ENCODE peak calls at places on chromosomes 1 and 21, in seven cellular contexts. One of them, this sample, is unnamed.

GRCh38 chr1:93766451-93766850 is 84.8 kb upstream of the BCAR3 start:
- DNase-seq in T-cell: no peak
- DNase-seq in astrocyte of the spinal cord: no peak
- DNase-seq in GM19239: no peak
- DNase-seq in LHCN-M2: no peak
- DNase-seq in T-helper 2 cell treated with Interferon-gamma antibody and Interleukin-4, amounts not matched to agents 5 μg/mL and 100 μg/mL, for 36 hours: no peak
- DNase-seq in hypothalamus: no peak
- DNase-seq in this sample: no peak

GRCh38 chr1:200558866-200559459 is 61.6 kb downstream of the KIF14 start:
- DNase-seq in T-helper 2 cell treated with Interferon-gamma antibody and Interleukin-4, amounts not matched to agents 5 μg/mL and 100 μg/mL, for 36 hours: no peak
- DNase-seq in T-cell: no peak
- DNase-seq in astrocyte of the spinal cord: peak; percentile 66
- DNase-seq in LHCN-M2: peak; percentile 50
- DNase-seq in hypothalamus: no peak
- DNase-seq in GM19239: no peak
- DNase-seq in this sample: no peak

GRCh38 chr1:95023399-95024050 is 49.2 kb downstream of the ALG14 start:
- DNase-seq in astrocyte of the spinal cord: peak; percentile 94
- DNase-seq in LHCN-M2: peak; percentile 90
- DNase-seq in T-helper 2 cell treated with Interferon-gamma antibody and Interleukin-4, amounts not matched to agents 5 μg/mL and 100 μg/mL, for 36 hours: no peak
- DNase-seq in T-cell: no peak
- DNase-seq in hypothalamus: peak; percentile 31
- DNase-seq in GM19239: no peak
- DNase-seq in this sample: no peak

GRCh38 chr1:79716481-79716880 is 710.0 kb upstream of the ADGRL4 start:
- DNase-seq in hypothalamus: no peak
- DNase-seq in GM19239: no peak
- DNase-seq in T-cell: no peak
- DNase-seq in astrocyte of the spinal cord: peak; percentile 79
- DNase-seq in T-helper 2 cell treated with Interferon-gamma antibody and Interleukin-4, amounts not matched to agents 5 μg/mL and 100 μg/mL, for 36 hours: no peak
- DNase-seq in LHCN-M2: peak; percentile 36
- DNase-seq in this sample: no peak

GRCh38 chr21:45461369-45461750 is 56.4 kb downstream of the COL18A1 start:
- DNase-seq in hypothalamus: no peak
- DNase-seq in T-helper 2 cell treated with Interferon-gamma antibody and Interleukin-4, amounts not matched to agents 5 μg/mL and 100 μg/mL, for 36 hours: no peak
- DNase-seq in astrocyte of the spinal cord: no peak
- DNase-seq in GM19239: no peak
- DNase-seq in LHCN-M2: no peak
- DNase-seq in T-cell: no peak
- DNase-seq in this sample: no peak

GRCh38 chr1:39707506-39707905 is 16.3 kb upstream of the HPCAL4 start:
- DNase-seq in LHCN-M2: no peak
- DNase-seq in T-helper 2 cell treated with Interferon-gamma antibody and Interleukin-4, amounts not matched to agents 5 μg/mL and 100 μg/mL, for 36 hours: no peak
- DNase-seq in T-cell: no peak
- DNase-seq in GM19239: no peak
- DNase-seq in hypothalamus: no peak
- DNase-seq in astrocyte of the spinal cord: no peak
- DNase-seq in this sample: no peak

GRCh38 chr1:58718435-58718834 is 18.6 kb upstream of the MYSM1 start:
- DNase-seq in astrocyte of the spinal cord: no peak
- DNase-seq in LHCN-M2: no peak
- DNase-seq in T-helper 2 cell treated with Interferon-gamma antibody and Interleukin-4, amounts not matched to agents 5 μg/mL and 100 μg/mL, for 36 hours: no peak
- DNase-seq in GM19239: no peak
- DNase-seq in hypothalamus: no peak
- DNase-seq in T-cell: no peak
- DNase-seq in this sample: no peak

GRCh38 chr1:184462990-184463389 is 76.2 kb downstream of the C1orf21 start:
- DNase-seq in GM19239: no peak
- DNase-seq in LHCN-M2: no peak
- DNase-seq in hypothalamus: no peak
- DNase-seq in astrocyte of the spinal cord: no peak
- DNase-seq in T-helper 2 cell treated with Interferon-gamma antibody and Interleukin-4, amounts not matched to agents 5 μg/mL and 100 μg/mL, for 36 hours: no peak
- DNase-seq in T-cell: no peak
- DNase-seq in this sample: no peak

GRCh38 chr1:168637350-168637991 is 61.1 kb downstream of the XCL1 start:
- DNase-seq in LHCN-M2: peak; percentile 34
- DNase-seq in GM19239: no peak
- DNase-seq in T-cell: no peak
- DNase-seq in hypothalamus: no peak
- DNase-seq in astrocyte of the spinal cord: no peak
- DNase-seq in T-helper 2 cell treated with Interferon-gamma antibody and Interleukin-4, amounts not matched to agents 5 μg/mL and 100 μg/mL, for 36 hours: no peak
- DNase-seq in this sample: no peak

GRCh38 chr1:117613249-117613968 is 7.6 kb downstream of the TENT5C start:
- DNase-seq in hypothalamus: no peak
- DNase-seq in T-cell: no peak
- DNase-seq in GM19239: no peak
- DNase-seq in astrocyte of the spinal cord: no peak
- DNase-seq in LHCN-M2: no peak
- DNase-seq in T-helper 2 cell treated with Interferon-gamma antibody and Interleukin-4, amounts not matched to agents 5 μg/mL and 100 μg/mL, for 36 hours: no peak
- DNase-seq in this sample: no peak

GRCh38 chr1:36217667-36218066 is 6.6 kb upstream of the THRAP3 start:
- DNase-seq in T-helper 2 cell treated with Interferon-gamma antibody and Interleukin-4, amounts not matched to agents 5 μg/mL and 100 μg/mL, for 36 hours: no peak
- DNase-seq in astrocyte of the spinal cord: peak; percentile 50
- DNase-seq in T-cell: no peak
- DNase-seq in hypothalamus: peak; percentile 10
- DNase-seq in LHCN-M2: peak; percentile 55
- DNase-seq in GM19239: no peak
- DNase-seq in this sample: no peak

GRCh38 chr21:46128983-46129571 is 26.3 kb downstream of the FTCD start:
- DNase-seq in T-helper 2 cell treated with Interferon-gamma antibody and Interleukin-4, amounts not matched to agents 5 μg/mL and 100 μg/mL, for 36 hours: no peak
- DNase-seq in LHCN-M2: no peak
- DNase-seq in GM19239: no peak
- DNase-seq in astrocyte of the spinal cord: no peak
- DNase-seq in hypothalamus: no peak
- DNase-seq in T-cell: no peak
- DNase-seq in this sample: no peak

GRCh38 chr1:74463301-74463988 is 49.0 kb downstream of the LRRC53 start:
- DNase-seq in hypothalamus: no peak
- DNase-seq in T-helper 2 cell treated with Interferon-gamma antibody and Interleukin-4, amounts not matched to agents 5 μg/mL and 100 μg/mL, for 36 hours: no peak
- DNase-seq in astrocyte of the spinal cord: peak; percentile 6
- DNase-seq in GM19239: no peak
- DNase-seq in LHCN-M2: peak; percentile 20
- DNase-seq in T-cell: no peak
- DNase-seq in this sample: no peak

GRCh38 chr1:53110370-53111072 is 31.9 kb downstream of the SLC1A7 start:
- DNase-seq in LHCN-M2: peak; percentile 22
- DNase-seq in T-helper 2 cell treated with Interferon-gamma antibody and Interleukin-4, amounts not matched to agents 5 μg/mL and 100 μg/mL, for 36 hours: peak; percentile 35
- DNase-seq in astrocyte of the spinal cord: peak; percentile 37
- DNase-seq in hypothalamus: no peak
- DNase-seq in GM19239: no peak
- DNase-seq in T-cell: no peak
- DNase-seq in this sample: no peak

GRCh38 chr1:226403522-226404034 is 4.3 kb downstream of the PARP1 start:
- DNase-seq in hypothalamus: peak; percentile 13
- DNase-seq in astrocyte of the spinal cord: peak; percentile 9
- DNase-seq in LHCN-M2: peak; percentile 33
- DNase-seq in T-cell: no peak
- DNase-seq in GM19239: no peak
- DNase-seq in T-helper 2 cell treated with Interferon-gamma antibody and Interleukin-4, amounts not matched to agents 5 μg/mL and 100 μg/mL, for 36 hours: no peak
- DNase-seq in this sample: peak; percentile 29

GRCh38 chr1:88484862-88485261 is 199.2 kb upstream of the PKN2 start:
- DNase-seq in T-helper 2 cell treated with Interferon-gamma antibody and Interleukin-4, amounts not matched to agents 5 μg/mL and 100 μg/mL, for 36 hours: no peak
- DNase-seq in GM19239: no peak
- DNase-seq in astrocyte of the spinal cord: no peak
- DNase-seq in hypothalamus: no peak
- DNase-seq in LHCN-M2: no peak
- DNase-seq in T-cell: no peak
- DNase-seq in this sample: no peak

GRCh38 chr1:77170687-77171086 is 48.5 kb downstream of the PIGK start:
- DNase-seq in T-cell: no peak
- DNase-seq in GM19239: no peak
- DNase-seq in LHCN-M2: peak; percentile 79
- DNase-seq in astrocyte of the spinal cord: peak; percentile 70
- DNase-seq in T-helper 2 cell treated with Interferon-gamma antibody and Interleukin-4, amounts not matched to agents 5 μg/mL and 100 μg/mL, for 36 hours: no peak
- DNase-seq in hypothalamus: no peak
- DNase-seq in this sample: no peak

GRCh38 chr1:180941518-180942275 is 29.0 kb downstream of the KIAA1614 start:
- DNase-seq in hypothalamus: no peak
- DNase-seq in GM19239: no peak
- DNase-seq in astrocyte of the spinal cord: no peak
- DNase-seq in T-cell: no peak
- DNase-seq in T-helper 2 cell treated with Interferon-gamma antibody and Interleukin-4, amounts not matched to agents 5 μg/mL and 100 μg/mL, for 36 hours: no peak
- DNase-seq in LHCN-M2: no peak
- DNase-seq in this sample: no peak

GRCh38 chr1:201554167-201554600 is 15.3 kb downstream of the NAV1 start:
- DNase-seq in astrocyte of the spinal cord: no peak
- DNase-seq in hypothalamus: no peak
- DNase-seq in T-cell: no peak
- DNase-seq in LHCN-M2: no peak
- DNase-seq in T-helper 2 cell treated with Interferon-gamma antibody and Interleukin-4, amounts not matched to agents 5 μg/mL and 100 μg/mL, for 36 hours: no peak
- DNase-seq in GM19239: no peak
- DNase-seq in this sample: no peak

GRCh38 chr1:101474039-101474665 is 237.3 kb downstream of the S1PR1 start:
- DNase-seq in LHCN-M2: no peak
- DNase-seq in astrocyte of the spinal cord: no peak
- DNase-seq in T-helper 2 cell treated with Interferon-gamma antibody and Interleukin-4, amounts not matched to agents 5 μg/mL and 100 μg/mL, for 36 hours: no peak
- DNase-seq in hypothalamus: no peak
- DNase-seq in T-cell: no peak
- DNase-seq in GM19239: no peak
- DNase-seq in this sample: no peak

GRCh38 chr1:185676969-185677368 is 57.2 kb upstream of the HMCN1 start:
- DNase-seq in LHCN-M2: no peak
- DNase-seq in T-cell: no peak
- DNase-seq in T-helper 2 cell treated with Interferon-gamma antibody and Interleukin-4, amounts not matched to agents 5 μg/mL and 100 μg/mL, for 36 hours: no peak
- DNase-seq in astrocyte of the spinal cord: no peak
- DNase-seq in hypothalamus: no peak
- DNase-seq in GM19239: no peak
- DNase-seq in this sample: no peak

GRCh38 chr21:34913786-34914185 is 135.3 kb downstream of the RUNX1 start:
- DNase-seq in hypothalamus: no peak
- DNase-seq in T-cell: no peak
- DNase-seq in astrocyte of the spinal cord: no peak
- DNase-seq in LHCN-M2: no peak
- DNase-seq in GM19239: no peak
- DNase-seq in T-helper 2 cell treated with Interferon-gamma antibody and Interleukin-4, amounts not matched to agents 5 μg/mL and 100 μg/mL, for 36 hours: no peak
- DNase-seq in this sample: no peak

GRCh38 chr1:50421768-50422674 is 1.2 kb downstream of the DMRTA2 start:
- DNase-seq in GM19239: no peak
- DNase-seq in astrocyte of the spinal cord: no peak
- DNase-seq in T-cell: no peak
- DNase-seq in LHCN-M2: no peak
- DNase-seq in T-helper 2 cell treated with Interferon-gamma antibody and Interleukin-4, amounts not matched to agents 5 μg/mL and 100 μg/mL, for 36 hours: no peak
- DNase-seq in hypothalamus: no peak
- DNase-seq in this sample: no peak

GRCh38 chr1:7278045-7278444 is 492.8 kb downstream of the CAMTA1 start:
- DNase-seq in GM19239: no peak
- DNase-seq in astrocyte of the spinal cord: no peak
- DNase-seq in hypothalamus: no peak
- DNase-seq in LHCN-M2: no peak
- DNase-seq in T-cell: no peak
- DNase-seq in T-helper 2 cell treated with Interferon-gamma antibody and Interleukin-4, amounts not matched to agents 5 μg/mL and 100 μg/mL, for 36 hours: no peak
- DNase-seq in this sample: no peak

GRCh38 chr1:68174173-68175113 is 57.9 kb downstream of the WLS start:
- DNase-seq in T-helper 2 cell treated with Interferon-gamma antibody and Interleukin-4, amounts not matched to agents 5 μg/mL and 100 μg/mL, for 36 hours: no peak
- DNase-seq in T-cell: no peak
- DNase-seq in GM19239: no peak
- DNase-seq in hypothalamus: no peak
- DNase-seq in LHCN-M2: peak; percentile 98
- DNase-seq in astrocyte of the spinal cord: peak; percentile 97
- DNase-seq in this sample: peak; percentile 2

GRCh38 chr1:117605164-117605810 is 561 bp upstream of the TENT5C start:
- DNase-seq in astrocyte of the spinal cord: peak; percentile 22
- DNase-seq in GM19239: no peak
- DNase-seq in LHCN-M2: no peak
- DNase-seq in T-cell: no peak
- DNase-seq in T-helper 2 cell treated with Interferon-gamma antibody and Interleukin-4, amounts not matched to agents 5 μg/mL and 100 μg/mL, for 36 hours: no peak
- DNase-seq in hypothalamus: peak; percentile 42
- DNase-seq in this sample: no peak

GRCh38 chr1:212908971-212909370 is 41.4 kb upstream of the VASH2 start:
- DNase-seq in GM19239: no peak
- DNase-seq in LHCN-M2: no peak
- DNase-seq in hypothalamus: no peak
- DNase-seq in astrocyte of the spinal cord: no peak
- DNase-seq in T-helper 2 cell treated with Interferon-gamma antibody and Interleukin-4, amounts not matched to agents 5 μg/mL and 100 μg/mL, for 36 hours: no peak
- DNase-seq in T-cell: no peak
- DNase-seq in this sample: no peak

GRCh38 chr1:218967836-218968235 is 205.8 kb upstream of the LYPLAL1 start:
- DNase-seq in astrocyte of the spinal cord: peak; percentile 36
- DNase-seq in T-helper 2 cell treated with Interferon-gamma antibody and Interleukin-4, amounts not matched to agents 5 μg/mL and 100 μg/mL, for 36 hours: no peak
- DNase-seq in GM19239: no peak
- DNase-seq in hypothalamus: no peak
- DNase-seq in T-cell: no peak
- DNase-seq in LHCN-M2: peak; percentile 67
- DNase-seq in this sample: no peak

GRCh38 chr1:242318140-242318539 is 206.4 kb downstream of the PLD5 start:
- DNase-seq in GM19239: no peak
- DNase-seq in LHCN-M2: no peak
- DNase-seq in hypothalamus: no peak
- DNase-seq in astrocyte of the spinal cord: no peak
- DNase-seq in T-helper 2 cell treated with Interferon-gamma antibody and Interleukin-4, amounts not matched to agents 5 μg/mL and 100 μg/mL, for 36 hours: no peak
- DNase-seq in T-cell: no peak
- DNase-seq in this sample: no peak

GRCh38 chr1:229557214-229557850 is 1.2 kb downstream of the ABCB10 start:
- DNase-seq in hypothalamus: no peak
- DNase-seq in GM19239: peak; percentile 50
- DNase-seq in astrocyte of the spinal cord: peak; percentile 18
- DNase-seq in LHCN-M2: no peak
- DNase-seq in T-cell: no peak
- DNase-seq in T-helper 2 cell treated with Interferon-gamma antibody and Interleukin-4, amounts not matched to agents 5 μg/mL and 100 μg/mL, for 36 hours: no peak
- DNase-seq in this sample: no peak

GRCh38 chr1:171582589-171582988 is 39.5 kb upstream of the MYOCOS start:
- DNase-seq in LHCN-M2: no peak
- DNase-seq in hypothalamus: no peak
- DNase-seq in astrocyte of the spinal cord: no peak
- DNase-seq in T-cell: no peak
- DNase-seq in GM19239: no peak
- DNase-seq in T-helper 2 cell treated with Interferon-gamma antibody and Interleukin-4, amounts not matched to agents 5 μg/mL and 100 μg/mL, for 36 hours: no peak
- DNase-seq in this sample: no peak

GRCh38 chr1:192506741-192507155 is 68.8 kb upstream of the RGS1 start:
- DNase-seq in GM19239: peak; percentile 46
- DNase-seq in T-cell: no peak
- DNase-seq in LHCN-M2: peak; percentile 76
- DNase-seq in hypothalamus: no peak
- DNase-seq in T-helper 2 cell treated with Interferon-gamma antibody and Interleukin-4, amounts not matched to agents 5 μg/mL and 100 μg/mL, for 36 hours: no peak
- DNase-seq in astrocyte of the spinal cord: peak; percentile 65
- DNase-seq in this sample: no peak

GRCh38 chr1:204477036-204477740 is 17.4 kb downstream of the PIK3C2B start:
- DNase-seq in astrocyte of the spinal cord: no peak
- DNase-seq in hypothalamus: peak; percentile 83
- DNase-seq in T-cell: no peak
- DNase-seq in T-helper 2 cell treated with Interferon-gamma antibody and Interleukin-4, amounts not matched to agents 5 μg/mL and 100 μg/mL, for 36 hours: no peak
- DNase-seq in GM19239: no peak
- DNase-seq in LHCN-M2: no peak
- DNase-seq in this sample: no peak

GRCh38 chr1:221078260-221078965 is 199.2 kb downstream of the HLX start:
- DNase-seq in astrocyte of the spinal cord: peak; percentile 9
- DNase-seq in T-helper 2 cell treated with Interferon-gamma antibody and Interleukin-4, amounts not matched to agents 5 μg/mL and 100 μg/mL, for 36 hours: no peak
- DNase-seq in LHCN-M2: no peak
- DNase-seq in hypothalamus: no peak
- DNase-seq in T-cell: no peak
- DNase-seq in GM19239: no peak
- DNase-seq in this sample: no peak

This sample was measured in neural crest cell.